ENCODE peak calls at places on chromosome 20, in eight cellular contexts. T is HFF-Myc, I is COR-L47, B is endothelial cell of umbilical vein, J is T-cell, Q is mesothelial cell of epicardium, O is M059J, F is Daoy. V is an unnamed sample.

GRCh38 chr20:36886859-36887778 is 11.2 kb downstream of the TLDC2 start:
- DNase-seq in T (peak), I (peak), B (peak), J (peak), Q (peak), O (peak), F (peak), V (peak)

GRCh38 chr20:25195962-25196700 is 619 bp downstream of the ENTPD6 start:
- DNase-seq in T (no peak), I (peak), B (no peak), J (no peak), Q (peak), O (peak), F (no peak), V (no peak)

GRCh38 chr20:39993737-39994136 is 695.3 kb downstream of the MAFB start:
- DNase-seq in T (no peak), I (no peak), B (no peak), J (no peak), Q (no peak), O (no peak), F (no peak), V (no peak)

GRCh38 chr20:831956-832355 is 1.6 kb upstream of the FAM110A start:
- DNase-seq in T (no peak), I (no peak), B (no peak), J (no peak), Q (no peak), O (no peak), F (no peak), V (no peak)

GRCh38 chr20:9145142-9145541 is 76.3 kb downstream of the PLCB4 start:
- DNase-seq in T (no peak), I (no peak), B (no peak), J (no peak), Q (no peak), O (peak), F (no peak), V (no peak)

GRCh38 chr20:58986968-58987517 is 6.0 kb downstream of the NELFCD start:
- DNase-seq in T (no peak), I (no peak), B (no peak), J (no peak), Q (no peak), O (no peak), F (no peak), V (no peak)

GRCh38 chr20:7856756-7857155 is 83.5 kb downstream of the HAO1 start:
- DNase-seq in T (peak), I (no peak), B (peak), J (no peak), Q (no peak), O (peak), F (peak), V (peak)

GRCh38 chr20:22630698-22631097 is 46.3 kb upstream of the FOXA2 start:
- DNase-seq in T (no peak), I (peak), B (no peak), J (no peak), Q (no peak), O (no peak), F (no peak), V (no peak)

GRCh38 chr20:31817461-31817860 is 1.7 kb upstream of the MYLK2 start:
- DNase-seq in T (no peak), I (no peak), B (no peak), J (no peak), Q (no peak), O (no peak), F (no peak), V (no peak)

GRCh38 chr20:60446273-60447111 is 488.3 kb downstream of the CDH26 start:
- DNase-seq in T (no peak), I (no peak), B (no peak), J (no peak), Q (no peak), O (no peak), F (peak), V (peak)

GRCh38 chr20:63328026-63328700 is 33.0 kb downstream of the CHRNA4 start:
- DNase-seq in T (no peak), I (no peak), B (no peak), J (no peak), Q (no peak), O (no peak), F (no peak), V (no peak)

GRCh38 chr20:18743665-18744440 is 69.7 kb upstream of the SCP2D1 start:
- DNase-seq in T (no peak), I (no peak), B (no peak), J (no peak), Q (no peak), O (peak), F (no peak), V (peak)

GRCh38 chr20:24781061-24781980 is 167.7 kb upstream of the CST7 start:
- DNase-seq in T (no peak), I (no peak), B (no peak), J (no peak), Q (no peak), O (peak), F (no peak), V (peak)

GRCh38 chr20:5835234-5835845 is 85.1 kb downstream of the SHLD1 start:
- DNase-seq in T (peak), I (peak), B (peak), J (no peak), Q (no peak), O (peak), F (peak), V (peak)

GRCh38 chr20:25147716-25148115 is 47.8 kb upstream of the ENTPD6 start:
- DNase-seq in T (no peak), I (no peak), B (no peak), J (no peak), Q (no peak), O (no peak), F (no peak), V (no peak)

GRCh38 chr20:50467618-50468373 is 42.4 kb upstream of the PTPN1 start:
- DNase-seq in T (no peak), I (no peak), B (peak), J (peak), Q (no peak), O (peak), F (peak), V (peak)

GRCh38 chr20:31516651-31517050 is 2.4 kb downstream of the HM13 start:
- DNase-seq in T (no peak), I (no peak), B (no peak), J (no peak), Q (no peak), O (no peak), F (no peak), V (no peak)

GRCh38 chr20:46545077-46545826 is 5.2 kb downstream of the OCSTAMP start:
- DNase-seq in T (no peak), I (no peak), B (no peak), J (no peak), Q (no peak), O (no peak), F (peak), V (no peak)

GRCh38 chr20:36491901-36492617 is 49.3 kb upstream of the MYL9 start:
- DNase-seq in T (no peak), I (no peak), B (peak), J (peak), Q (no peak), O (peak), F (peak), V (peak)

GRCh38 chr20:48584391-48585249 is 243.2 kb downstream of the PREX1 start:
- DNase-seq in T (no peak), I (no peak), B (no peak), J (no peak), Q (no peak), O (no peak), F (no peak), V (no peak)

GRCh38 chr20:3115190-3116107 is 30.9 kb upstream of the AVP start:
- DNase-seq in T (no peak), I (peak), B (peak), J (peak), Q (no peak), O (peak), F (peak), V (peak)

GRCh38 chr20:62908971-62909791 is 17.1 kb downstream of the DIDO1 start:
- DNase-seq in T (no peak), I (peak), B (no peak), J (no peak), Q (no peak), O (no peak), F (no peak), V (no peak)

GRCh38 chr20:1375515-1375914 is 17.3 kb downstream of the FKBP1A start:
- DNase-seq in T (no peak), I (no peak), B (peak), J (no peak), Q (no peak), O (peak), F (no peak), V (peak)

GRCh38 chr20:33211817-33212424 is 5.2 kb upstream of the BPIFA3 start:
- DNase-seq in T (peak), I (peak), B (peak), J (no peak), Q (peak), O (peak), F (peak), V (peak)

GRCh38 chr20:54197621-54198604 is 10.0 kb upstream of the PFDN4 start:
- DNase-seq in T (peak), I (no peak), B (no peak), J (no peak), Q (no peak), O (peak), F (peak), V (peak)

GRCh38 chr20:51529758-51530157 is 12.8 kb downstream of the NFATC2 start:
- DNase-seq in T (no peak), I (no peak), B (no peak), J (peak), Q (no peak), O (no peak), F (no peak), V (no peak)

GRCh38 chr20:43983359-43983758 is 68.7 kb downstream of the TOX2 start:
- DNase-seq in T (no peak), I (no peak), B (no peak), J (no peak), Q (no peak), O (no peak), F (no peak), V (no peak)

GRCh38 chr20:2084703-2085102 is 16.9 kb upstream of the STK35 start:
- DNase-seq in T (no peak), I (no peak), B (no peak), J (no peak), Q (no peak), O (no peak), F (no peak), V (no peak)

GRCh38 chr20:34473262-34473883 is 42.8 kb upstream of the DYNLRB1 start:
- DNase-seq in T (peak), I (peak), B (peak), J (peak), Q (peak), O (peak), F (peak), V (peak)

GRCh38 chr20:32479012-32479411 is 106.1 kb downstream of the NOL4L start:
- DNase-seq in T (no peak), I (no peak), B (no peak), J (no peak), Q (no peak), O (no peak), F (no peak), V (no peak)

GRCh38 chr20:31578448-31579138 is 26.5 kb upstream of the ID1 start:
- DNase-seq in T (no peak), I (no peak), B (no peak), J (no peak), Q (no peak), O (no peak), F (no peak), V (no peak)

GRCh38 chr20:24603454-24603853 is 134.0 kb downstream of the SYNDIG1 start:
- DNase-seq in T (no peak), I (no peak), B (no peak), J (no peak), Q (no peak), O (no peak), F (no peak), V (no peak)

GRCh38 chr20:38434770-38435554 is at the start of gene SNHG17:
- DNase-seq in T (peak), I (peak), B (peak), J (peak), Q (peak), O (peak), F (peak), V (peak)

GRCh38 chr20:47857142-47857993 is 72.1 kb upstream of the SULF2 start:
- DNase-seq in T (no peak), I (no peak), B (no peak), J (no peak), Q (no peak), O (peak), F (peak), V (peak)

GRCh38 chr20:9218412-9219001 is 149.6 kb downstream of the PLCB4 start:
- DNase-seq in T (no peak), I (no peak), B (no peak), J (no peak), Q (no peak), O (peak), F (no peak), V (no peak)

GRCh38 chr20:61331542-61331941 is 79.5 kb downstream of the CDH4 start:
- DNase-seq in T (no peak), I (no peak), B (peak), J (no peak), Q (no peak), O (no peak), F (no peak), V (peak)